ENCODE peak calls at places on chromosome 1, in seven cellular contexts. H, Y, N, T, Z, U and F are unnamed samples.

GRCh38 chr1:6378096-6378746 is 15.3 kb downstream of the ACOT7 start:
- DNase-seq in H (no peak), Y (no peak), N (no peak), T (no peak), Z (no peak), U (no peak), F (no peak)

GRCh38 chr1:27624467-27625233 is 10.3 kb downstream of the FGR start:
- DNase-seq in H (no peak), Y (no peak), N (no peak), T (no peak), Z (no peak), U (no peak), F (peak; percentile 16)

GRCh38 chr1:21329209-21329844 is 39.1 kb upstream of the ECE1 start:
- DNase-seq in H (no peak), Y (peak; percentile 95), N (no peak), T (no peak), Z (no peak), U (no peak), F (no peak)

GRCh38 chr1:155977607-155978324 is 581 bp downstream of the ARHGEF2 start:
- DNase-seq in H (no peak), Y (peak; percentile 18), N (peak; percentile 59), T (no peak), Z (peak; percentile 66), U (no peak), F (no peak)

GRCh38 chr1:31154632-31155215 is 85.0 kb downstream of the NKAIN1 start:
- DNase-seq in H (peak; percentile 17), Y (peak; percentile 92), N (peak; percentile 91), T (no peak), Z (peak; percentile 94), U (peak; percentile 55), F (peak; percentile 92)

GRCh38 chr1:234997201-234998173 is 131.2 kb downstream of the TOMM20 start:
- DNase-seq in H (no peak), Y (peak; percentile 100), N (no peak), T (peak; percentile 99), Z (peak; percentile 87), U (peak; percentile 100), F (peak; percentile 93)

GRCh38 chr1:190474587-190475305 is 2.9 kb downstream of the BRINP3 start:
- DNase-seq in H (no peak), Y (no peak), N (peak; percentile 35), T (no peak), Z (no peak), U (no peak), F (peak; percentile 44)

GRCh38 chr1:57724535-57724934 is 300.7 kb upstream of the DAB1 start:
- DNase-seq in H (no peak), Y (no peak), N (no peak), T (no peak), Z (no peak), U (no peak), F (no peak)

GRCh38 chr1:151542710-151543129 is 2.6 kb downstream of the TUFT1 start:
- DNase-seq in H (no peak), Y (peak; percentile 95), N (no peak), T (no peak), Z (peak; percentile 65), U (peak; percentile 87), F (no peak)

GRCh38 chr1:99647460-99647859 is 1.5 kb downstream of the PALMD start:
- DNase-seq in H (no peak), Y (no peak), N (no peak), T (peak; percentile 67), Z (no peak), U (no peak), F (no peak)

GRCh38 chr1:89260042-89260441 is 12.6 kb downstream of the GBP5 start:
- DNase-seq in H (no peak), Y (no peak), N (no peak), T (no peak), Z (no peak), U (no peak), F (no peak)

GRCh38 chr1:55420866-55421265 is 205.7 kb upstream of the USP24 start:
- DNase-seq in H (no peak), Y (peak; percentile 78), N (no peak), T (no peak), Z (no peak), U (no peak), F (no peak)

GRCh38 chr1:67610450-67610849 is 74.6 kb upstream of the GADD45A start:
- DNase-seq in H (no peak), Y (peak; percentile 75), N (no peak), T (no peak), Z (no peak), U (no peak), F (no peak)

GRCh38 chr1:30753660-30754123 is 3.9 kb downstream of the LAPTM5 start:
- DNase-seq in H (no peak), Y (no peak), N (no peak), T (no peak), Z (no peak), U (no peak), F (no peak)

GRCh38 chr1:162349635-162350330 is 26.9 kb downstream of the SPATA46 start:
- DNase-seq in H (no peak), Y (peak; percentile 96), N (no peak), T (no peak), Z (peak; percentile 56), U (peak; percentile 83), F (no peak)

GRCh38 chr1:31244326-31244725 is 4.6 kb upstream of the NKAIN1 start:
- DNase-seq in H (no peak), Y (peak; percentile 30), N (no peak), T (no peak), Z (no peak), U (peak; percentile 5), F (no peak)